ENCODE peak calls at places on chromosomes 13 and 19, in four cellular contexts. I is RWPE2, T is cardiac muscle cell, M is tibial artery. B is an unnamed sample.

GRCh38 chr13:112510002-112510780 is 77.8 kb downstream of the TUBGCP3 start:
- DNase-seq in M (no peak), I (no peak), T (peak; percentile 83), B (no peak)

GRCh38 chr13:93248627-93249047 is 22.0 kb downstream of the GPC6 start:
- DNase-seq in T (peak; percentile 71), I (no peak), M (peak; percentile 80), B (no peak)

GRCh38 chr19:17090501-17091074 is 15.0 kb downstream of the MYO9B start:
- DNase-seq in I (no peak), M (no peak), T (no peak), B (no peak)

GRCh38 chr13:70253834-70254233 is 145.6 kb upstream of the KLHL1 start:
- DNase-seq in I (no peak), M (no peak), T (peak; percentile 61), B (no peak)

GRCh38 chr13:113886561-113887112 is 22.8 kb upstream of the GAS6 start:
- DNase-seq in M (no peak), I (no peak), T (no peak), B (no peak)

GRCh38 chr13:78190296-78190695 is 271.7 kb upstream of the EDNRB start:
- DNase-seq in M (no peak), T (no peak), I (no peak), B (no peak)

GRCh38 chr13:63609574-63609973 is 2193.9 kb upstream of the PCDH20 start:
- DNase-seq in M (no peak), T (no peak), I (no peak), B (no peak)

GRCh38 chr19:37572203-37572602 is 22.4 kb downstream of the ZNF571 start:
- DNase-seq in M (no peak), I (no peak), T (no peak), B (no peak)

GRCh38 chr19:36421749-36422481 is 3.5 kb upstream of the ZFP82 start:
- DNase-seq in T (no peak), M (no peak), I (no peak), B (no peak)

GRCh38 chr13:49926019-49926418 is 10.1 kb downstream of the SPRYD7 start:
- DNase-seq in I (no peak), T (no peak), M (no peak), B (no peak)

GRCh38 chr13:76720416-76720815 is 165.8 kb downstream of the KCTD12 start:
- DNase-seq in M (no peak), T (no peak), I (no peak), B (no peak)

GRCh38 chr13:40428354-40428753 is 238.1 kb downstream of the FOXO1 start:
- DNase-seq in I (no peak), T (no peak), M (no peak), B (no peak)

GRCh38 chr13:59086147-59086546 is 1077.6 kb downstream of the DIAPH3 start:
- DNase-seq in I (no peak), M (no peak), T (no peak), B (no peak)

GRCh38 chr13:20940083-20940482 is 37.5 kb upstream of the XPO4 start:
- DNase-seq in T (no peak), M (no peak), I (no peak), B (peak; percentile 66)

GRCh38 chr19:18444513-18444912 is 6.6 kb upstream of the ISYNA1 start:
- DNase-seq in M (no peak), T (no peak), I (no peak), B (no peak)

GRCh38 chr13:105410602-105411001 is 1124.9 kb downstream of the EFNB2 start:
- DNase-seq in T (peak; percentile 46), M (no peak), I (no peak), B (peak; percentile 5)

GRCh38 chr13:113441661-113442060 is 11.6 kb downstream of the ADPRHL1 start:
- DNase-seq in M (peak; percentile 54), I (peak; percentile 61), T (no peak), B (no peak)

GRCh38 chr13:111506131-111506530 is 185.7 kb downstream of the TEX29 start:
- DNase-seq in I (no peak), T (no peak), M (no peak), B (no peak)

GRCh38 chr13:111506621-111507020 is 186.2 kb downstream of the TEX29 start:
- DNase-seq in M (no peak), I (peak; percentile 18), T (no peak), B (no peak)

GRCh38 chr13:111510502-111511218 is 190.2 kb downstream of the TEX29 start:
- DNase-seq in I (peak; percentile 24), M (no peak), T (no peak), B (no peak)

GRCh38 chr13:111508902-111509509 is 188.6 kb downstream of the TEX29 start:
- DNase-seq in I (peak; percentile 25), M (no peak), T (no peak), B (no peak)

GRCh38 chr13:111508164-111508870 is 187.9 kb downstream of the TEX29 start:
- DNase-seq in I (peak; percentile 25), M (no peak), T (no peak), B (no peak)
- H3K27me3 ChIP-seq in I (no peaks in the 10 kb centered on the region), M (peaks cover 56% of the 10 kb centered on the region), T (peaks cover 33% of the 10 kb centered on the region), B (no peaks in the 10 kb centered on the region)

DNA sequence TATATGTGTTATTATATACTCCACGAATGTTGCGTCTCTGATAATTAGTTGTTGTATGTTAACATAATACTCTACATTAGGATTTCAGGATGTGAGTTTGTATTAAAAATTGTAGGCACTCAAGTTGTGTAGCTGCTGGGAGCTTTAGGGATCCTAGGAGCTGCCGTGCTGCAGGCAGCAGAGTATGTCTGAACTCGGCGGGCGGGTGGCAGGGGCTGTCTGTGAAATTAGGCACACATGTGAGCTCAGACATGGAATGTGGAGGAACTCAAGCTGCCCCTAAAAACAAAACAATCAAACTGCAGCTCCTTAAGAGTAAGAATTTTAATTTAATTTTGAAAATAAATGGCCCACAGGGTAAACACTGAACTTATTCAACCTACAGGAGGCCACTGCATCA is 22.6 kb downstream of the SERTM1 start:
- DNase-seq in T (no peak), M (no peak), I (no peak), B (no peak)
- H3K27me3 ChIP-seq in T (no peaks in the 10 kb centered on the region), M (no peaks in the 10 kb centered on the region), I (no peaks in the 10 kb centered on the region), B (peaks cover 6% of the 10 kb centered on the region)

DNA sequence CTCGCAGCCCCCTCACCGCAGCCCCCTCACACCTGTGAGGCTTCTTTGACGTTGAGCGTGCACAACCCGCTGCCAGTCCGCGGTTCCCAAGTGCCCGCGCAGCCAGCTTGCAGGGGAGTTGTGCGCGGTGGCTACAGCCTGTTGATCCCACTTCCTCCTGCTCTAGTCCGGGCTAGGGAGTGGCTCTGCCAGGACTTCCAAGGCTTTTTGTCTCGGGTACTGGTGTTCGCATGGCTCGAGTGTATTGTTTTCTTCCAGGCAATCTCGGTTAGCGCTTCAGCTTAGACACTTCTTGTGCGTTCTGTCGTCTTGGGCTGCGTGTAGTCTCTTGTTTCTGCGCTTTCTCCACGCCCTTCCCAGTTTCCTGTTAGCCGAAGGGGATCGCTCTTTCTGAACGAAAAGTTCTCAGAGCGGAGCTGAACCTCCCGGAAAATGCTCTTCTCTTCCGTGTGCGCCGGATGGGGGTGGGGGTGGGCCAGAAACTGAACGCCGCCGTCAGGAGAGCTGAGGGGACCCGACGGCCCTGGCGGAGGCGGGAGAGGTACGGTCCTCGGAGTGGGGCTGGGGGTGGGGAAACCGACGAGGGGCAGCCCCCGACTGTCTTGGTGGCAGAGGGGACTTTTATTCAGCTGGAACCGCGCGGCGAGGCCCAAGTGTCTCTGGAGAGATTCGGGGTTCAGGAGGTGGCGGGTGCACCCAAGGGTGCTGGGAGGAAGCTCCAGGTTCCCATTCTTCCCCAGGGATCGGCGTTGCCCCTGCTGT is 706 bp upstream of the DGKH start:
- DNase-seq in M (peak; percentile 70), I (no peak), T (peak; percentile 57), B (no peak)
- H3K27me3 ChIP-seq in M (no peaks in the 10 kb centered on the region), I (no peaks in the 10 kb centered on the region), T (peaks cover 17% of the 10 kb centered on the region), B (no peaks in the 10 kb centered on the region)

GRCh38 chr19:39252458-39252857 is 3.8 kb upstream of the IFNL4 start:
- DNase-seq in I (no peak), T (no peak), M (no peak), B (no peak)
- H3K27me3 ChIP-seq in I (peaks cover 29% of the 10 kb centered on the region), T (peaks cover 35% of the 10 kb centered on the region), M (peaks cover 59% of the 10 kb centered on the region), B (peaks cover 28% of the 10 kb centered on the region)

GRCh38 chr19:10292206-10292788 is 2.5 kb downstream of the ICAM5 start:
- DNase-seq in M (peak; percentile 82), T (peak; percentile 95), I (no peak), B (no peak)
- H3K27me3 ChIP-seq in M (peaks cover 98% of the 10 kb centered on the region), T (peaks cover 98% of the 10 kb centered on the region), I (no peaks in the 10 kb centered on the region), B (peaks cover 10% of the 10 kb centered on the region)

GRCh38 chr19:1317274-1317673 is 31.6 kb downstream of the EFNA2 start:
- DNase-seq in T (no peak), M (no peak), I (no peak), B (no peak)
- H3K27me3 ChIP-seq in T (peaks cover 20% of the 10 kb centered on the region), M (peaks cover 88% of the 10 kb centered on the region), I (no peaks in the 10 kb centered on the region), B (peaks cover 9% of the 10 kb centered on the region)

GRCh38 chr19:15507068-15508034 is 974 bp upstream of the CYP4F22 start:
- DNase-seq in M (no peak), I (no peak), T (no peak), B (no peak)
- H3K27me3 ChIP-seq in M (peaks cover 84% of the 10 kb centered on the region), I (peaks cover 26% of the 10 kb centered on the region), T (no peaks in the 10 kb centered on the region), B (peaks cover 11% of the 10 kb centered on the region)